ENCODE peak calls at places on chromosomes 2 and 18, in four cellular contexts. G is A549, O is GM23248, L is NB4. R is an unnamed sample.

GRCh38 chr2:30714811-30715709 is 92.2 kb downstream of the CAPN13 start:
- DNase-seq in L (no peak), G (no peak), O (peak; percentile 29), R (no peak)

GRCh38 chr2:10009271-10009810 is 34.0 kb upstream of the KLF11 start:
- DNase-seq in O (no peak), G (no peak), L (no peak), R (no peak)

GRCh38 chr2:172288603-172289002 is 138.8 kb upstream of the ITGA6 start:
- DNase-seq in G (no peak), L (no peak), O (peak; percentile 34), R (no peak)

GRCh38 chr2:133417410-133417809 is 150.9 kb downstream of the NCKAP5 start:
- DNase-seq in O (no peak), L (no peak), G (no peak), R (no peak)

GRCh38 chr2:189191766-189192165 is 12.2 kb upstream of the COL5A2 start:
- DNase-seq in O (peak; percentile 72), L (no peak), G (no peak), R (no peak)

GRCh38 chr2:234242446-234242810 is 191.9 kb downstream of the SPP2 start:
- DNase-seq in G (no peak), L (no peak), O (no peak), R (no peak)

GRCh38 chr2:71466301-71467179 is 13.2 kb downstream of the DYSF start:
- DNase-seq in G (peak; percentile 46), L (peak; percentile 47), O (peak; percentile 50), R (peak; percentile 56)

GRCh38 chr2:239274391-239275001 is 126.3 kb downstream of the HDAC4 start:
- DNase-seq in O (peak; percentile 93), L (peak; percentile 82), G (peak; percentile 74), R (no peak)

GRCh38 chr2:5021148-5021547 is 671.0 kb upstream of the SOX11 start:
- DNase-seq in L (no peak), O (no peak), G (no peak), R (no peak)

GRCh38 chr18:9091066-9091476 is 11.4 kb upstream of the NDUFV2 start:
- DNase-seq in O (no peak), L (no peak), G (no peak), R (no peak)

GRCh38 chr2:181832015-181832414 is 59.5 kb upstream of the ITPRID2 start:
- DNase-seq in L (no peak), G (no peak), O (no peak), R (no peak)

GRCh38 chr2:224561234-224562005 is 23.7 kb downstream of the CUL3 start:
- DNase-seq in O (peak; percentile 36), L (no peak), G (no peak), R (peak; percentile 17)

GRCh38 chr2:44291281-44292248 is 16.3 kb downstream of the SLC3A1 start:
- DNase-seq in L (peak; percentile 71), O (peak; percentile 86), G (peak; percentile 81), R (no peak)

GRCh38 chr2:106095478-106096392 is 98.4 kb downstream of the UXS1 start:
- DNase-seq in O (no peak), L (no peak), G (no peak), R (no peak)

GRCh38 chr18:59272971-59273935 is at the start of gene RAX:
- DNase-seq in L (no peak), O (peak; percentile 35), G (peak; percentile 52), R (peak; percentile 81)

GRCh38 chr2:232219496-232219870 is 159.1 kb upstream of the ALPP start:
- DNase-seq in L (peak; percentile 40), G (no peak), O (no peak), R (no peak)

GRCh38 chr18:56148373-56148772 is 490.0 kb downstream of the TXNL1 start:
- DNase-seq in G (no peak), O (peak; percentile 93), L (no peak), R (no peak)

GRCh38 chr2:15560988-15561573 is at the start of gene NBAS:
- DNase-seq in O (peak; percentile 95), G (peak; percentile 82), L (peak; percentile 90), R (peak; percentile 78)

GRCh38 chr2:30775833-30776232 is 31.4 kb downstream of the CAPN13 start:
- DNase-seq in O (no peak), G (no peak), L (no peak), R (no peak)